ENCODE peak calls at places on chromosomes 2 and 18, in six cellular contexts. N, Z, S, F, G and Q are unnamed samples.

GRCh38 chr18:24672165-24672950 is 211.9 kb downstream of the HRH4 start:
- DNase-seq in N (no peak), Z (no peak), S (peak), F (no peak), G (no peak), Q (no peak)

GRCh38 chr2:38700881-38701458 is 35.1 kb downstream of the GALM start:
- DNase-seq in N (no peak), Z (no peak), S (no peak), F (no peak), G (no peak), Q (no peak)

GRCh38 chr18:34224423-34225217 is at the start of gene NOL4:
- DNase-seq in N (peak), Z (no peak), S (peak), F (peak), G (no peak), Q (no peak)

GRCh38 chr2:237182422-237183123 is 96.9 kb downstream of the COPS8 start:
- DNase-seq in N (no peak), Z (no peak), S (peak), F (no peak), G (no peak), Q (no peak)

GRCh38 chr18:32209685-32210445 is 20.0 kb downstream of the MEP1B start:
- DNase-seq in N (no peak), Z (no peak), S (no peak), F (no peak), G (no peak), Q (no peak)

GRCh38 chr18:58554404-58554803 is 74.5 kb downstream of the ALPK2 start:
- DNase-seq in N (no peak), Z (no peak), S (no peak), F (no peak), G (no peak), Q (no peak)

GRCh38 chr2:241443486-241444223 is 64.7 kb downstream of the STK25 start:
- DNase-seq in N (no peak), Z (no peak), S (no peak), F (no peak), G (peak), Q (peak)

GRCh38 chr18:62175521-62175920 is 11.3 kb downstream of the PIGN start:
- DNase-seq in N (no peak), Z (no peak), S (no peak), F (no peak), G (no peak), Q (no peak)

GRCh38 chr2:218398437-218399390 is 954 bp upstream of the CTDSP1 start:
- DNase-seq in N (peak), Z (peak), S (peak), F (peak), G (peak), Q (peak)

GRCh38 chr2:53150146-53150545 is 617.5 kb upstream of the CHAC2 start:
- DNase-seq in N (no peak), Z (no peak), S (no peak), F (no peak), G (no peak), Q (no peak)

GRCh38 chr2:61948661-61949457 is 43.4 kb downstream of the COMMD1 start:
- DNase-seq in N (no peak), Z (no peak), S (no peak), F (no peak), G (no peak), Q (no peak)

GRCh38 chr18:40222736-40223135 is 1732.3 kb upstream of the PIK3C3 start:
- DNase-seq in N (no peak), Z (no peak), S (no peak), F (no peak), G (no peak), Q (no peak)

GRCh38 chr2:197198890-197199289 is 111.7 kb downstream of the ANKRD44 start:
- DNase-seq in N (peak), Z (peak), S (no peak), F (no peak), G (peak), Q (peak)

GRCh38 chr2:45494275-45494977 is 116.6 kb downstream of the SRBD1 start:
- DNase-seq in N (no peak), Z (peak), S (peak), F (peak), G (peak), Q (no peak)

GRCh38 chr2:219636941-219637841 is 9.8 kb downstream of the SLC4A3 start:
- DNase-seq in N (no peak), Z (no peak), S (peak), F (no peak), G (no peak), Q (no peak)

GRCh38 chr2:102748107-102748506 is 13.7 kb upstream of the TMEM182 start:
- DNase-seq in N (no peak), Z (no peak), S (no peak), F (no peak), G (no peak), Q (no peak)

GRCh38 chr2:11750917-11751316 is 4.5 kb downstream of the LPIN1 start:
- DNase-seq in N (no peak), Z (no peak), S (no peak), F (no peak), G (no peak), Q (no peak)

GRCh38 chr2:57397550-57398360 is 648.9 kb upstream of the VRK2 start:
- DNase-seq in N (no peak), Z (no peak), S (no peak), F (no peak), G (no peak), Q (no peak)